ENCODE peak calls at places on chromosomes 16 and 17, in seven cellular contexts. G is H1, P is IMR-90, Q is mucosa of descending colon, H is heart left ventricle, C is astrocyte, O is H9. X is an unnamed sample.

GRCh38 chr16:69435977-69436729 is 11.7 kb downstream of the CYB5B start:
- DNase-seq in G (no peak), P (no peak), Q (no peak), H (no peak), C (no peak), O (no peak), X (no peak)

GRCh38 chr17:42120161-42121065 is 754 bp downstream of the KAT2A start:
- DNase-seq in G (no peak), P (no peak), Q (peak; percentile 42), H (no peak), C (no peak), O (peak; percentile 85), X (no peak)

GRCh38 chr16:12646490-12647274 is 157.0 kb downstream of the CPPED1 start:
- DNase-seq in G (no peak), P (no peak), Q (no peak), H (peak; percentile 27), C (peak; percentile 6), O (no peak), X (peak; percentile 65)

GRCh38 chr17:21353326-21354010 is 22.7 kb upstream of the KCNJ12 start:
- DNase-seq in G (no peak), P (no peak), Q (no peak), H (no peak), C (no peak), O (no peak), X (peak; percentile 26)

GRCh38 chr16:20404637-20405036 is at the start of gene PDILT:
- DNase-seq in G (no peak), P (no peak), Q (no peak), H (no peak), C (no peak), O (no peak), X (no peak)

GRCh38 chr17:43175213-43176118 is 4.5 kb downstream of the NBR1 start:
- DNase-seq in G (no peak), P (peak; percentile 84), Q (no peak), H (no peak), C (peak; percentile 76), O (no peak), X (no peak)

GRCh38 chr16:89505204-89506112 is 2.7 kb upstream of the SPG7 start:
- DNase-seq in G (no peak), P (peak; percentile 93), Q (peak; percentile 92), H (peak; percentile 95), C (peak; percentile 57), O (no peak), X (peak; percentile 93)

GRCh38 chr16:49189286-49189685 is 92.4 kb downstream of the CBLN1 start:
- DNase-seq in G (no peak), P (no peak), Q (no peak), H (no peak), C (no peak), O (no peak), X (no peak)

GRCh38 chr16:87384162-87384999 is 805 bp upstream of the FBXO31 start:
- DNase-seq in G (no peak), P (no peak), Q (peak; percentile 80), H (peak; percentile 74), C (no peak), O (peak; percentile 73), X (peak; percentile 87)

GRCh38 chr17:74865504-74866197 is 6.0 kb upstream of the GRIN2C start:
- DNase-seq in G (no peak), P (no peak), Q (no peak), H (no peak), C (no peak), O (peak; percentile 69), X (no peak)

GRCh38 chr16:87203060-87203656 is 114.0 kb downstream of the C16orf95 start:
- DNase-seq in G (peak; percentile 74), P (peak; percentile 77), Q (peak; percentile 79), H (peak; percentile 62), C (peak; percentile 81), O (peak; percentile 88), X (peak; percentile 57)

GRCh38 chr17:68564415-68565111 is 36.6 kb downstream of the FAM20A start:
- DNase-seq in G (no peak), P (no peak), Q (no peak), H (no peak), C (no peak), O (no peak), X (no peak)

GRCh38 chr16:27106305-27106704 is 39.6 kb downstream of the C16orf82 start:
- DNase-seq in G (no peak), P (no peak), Q (no peak), H (no peak), C (no peak), O (no peak), X (no peak)

GRCh38 chr16:88295526-88296436 is 87.0 kb upstream of the ZNF469 start:
- DNase-seq in G (no peak), P (no peak), Q (no peak), H (no peak), C (no peak), O (no peak), X (peak; percentile 29)

GRCh38 chr16:86579268-86580062 is 1.1 kb downstream of the FOXL1 start:
- DNase-seq in G (no peak), P (no peak), Q (no peak), H (no peak), C (no peak), O (no peak), X (no peak)

GRCh38 chr16:67164599-67165061 is at the start of gene HSF4:
- DNase-seq in G (no peak), P (no peak), Q (peak; percentile 84), H (peak; percentile 84), C (no peak), O (no peak), X (peak; percentile 91)

GRCh38 chr16:67161595-67162058 is 1.9 kb downstream of the FBXL8 start:
- DNase-seq in G (no peak), P (no peak), Q (no peak), H (peak; percentile 82), C (no peak), O (peak; percentile 66), X (peak; percentile 89)

GRCh38 chr16:67163903-67164558 is 514 bp upstream of the HSF4 start:
- DNase-seq in G (no peak), P (no peak), Q (no peak), H (no peak), C (no peak), O (no peak), X (peak; percentile 32)

GRCh38 chr16:67162439-67163163 is 1.9 kb upstream of the HSF4 start:
- DNase-seq in G (no peak), P (no peak), Q (no peak), H (peak; percentile 39), C (no peak), O (no peak), X (no peak)

GRCh38 chr16:67163164-67163902 is 1.2 kb upstream of the HSF4 start:
- DNase-seq in G (no peak), P (peak; percentile 35), Q (peak; percentile 60), H (peak; percentile 78), C (peak; percentile 34), O (no peak), X (peak; percentile 67)
- H3K4me1 ChIP-seq in G (peaks cover 33% of the 10 kb centered on the region), P (peaks cover 18% of the 10 kb centered on the region), Q (peaks cover 44% of the 10 kb centered on the region), H (peaks cover 59% of the 10 kb centered on the region), C (peaks cover 31% of the 10 kb centered on the region), O (no peaks in the 10 kb centered on the region), X (peaks cover 9% of the 10 kb centered on the region)

GRCh38 chr17:76198702-76199101 is 41.6 kb downstream of the RNF157 start:
- DNase-seq in G (no peak), P (no peak), Q (no peak), H (no peak), C (no peak), O (no peak), X (no peak)
- H3K4me1 ChIP-seq in G (no peaks in the 10 kb centered on the region), P (no peaks in the 10 kb centered on the region), Q (no peaks in the 10 kb centered on the region), H (peaks cover 14% of the 10 kb centered on the region), C (no peaks in the 10 kb centered on the region), O (no peaks in the 10 kb centered on the region), X (peaks cover 12% of the 10 kb centered on the region)

DNA sequence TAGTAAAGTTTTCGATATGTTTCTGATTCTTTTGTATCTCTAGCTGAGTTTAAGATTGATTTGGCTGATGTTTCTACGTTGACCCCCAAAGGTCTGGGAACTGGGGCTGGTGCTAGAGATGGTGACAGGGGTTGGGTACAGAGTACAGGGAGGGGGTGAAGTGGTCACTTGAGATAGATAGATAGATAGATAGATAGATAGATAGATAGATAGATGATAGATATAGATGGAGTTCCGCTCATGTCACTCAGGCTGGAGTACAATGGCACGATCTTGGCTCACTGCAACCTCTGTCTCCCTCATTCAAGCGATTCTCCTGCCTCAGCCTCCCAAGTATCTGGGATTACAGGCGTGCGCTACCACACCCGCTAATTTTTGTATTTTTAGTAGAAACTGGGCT is 1.8 kb upstream of the FBRS start:
- DNase-seq in G (no peak), P (no peak), Q (no peak), H (no peak), C (no peak), O (no peak), X (no peak)
- H3K4me1 ChIP-seq in G (peaks cover 11% of the 10 kb centered on the region), P (peaks cover 14% of the 10 kb centered on the region), Q (peaks cover 37% of the 10 kb centered on the region), H (peaks cover 37% of the 10 kb centered on the region), C (peaks cover 20% of the 10 kb centered on the region), O (no peaks in the 10 kb centered on the region), X (peaks cover 8% of the 10 kb centered on the region)

DNA sequence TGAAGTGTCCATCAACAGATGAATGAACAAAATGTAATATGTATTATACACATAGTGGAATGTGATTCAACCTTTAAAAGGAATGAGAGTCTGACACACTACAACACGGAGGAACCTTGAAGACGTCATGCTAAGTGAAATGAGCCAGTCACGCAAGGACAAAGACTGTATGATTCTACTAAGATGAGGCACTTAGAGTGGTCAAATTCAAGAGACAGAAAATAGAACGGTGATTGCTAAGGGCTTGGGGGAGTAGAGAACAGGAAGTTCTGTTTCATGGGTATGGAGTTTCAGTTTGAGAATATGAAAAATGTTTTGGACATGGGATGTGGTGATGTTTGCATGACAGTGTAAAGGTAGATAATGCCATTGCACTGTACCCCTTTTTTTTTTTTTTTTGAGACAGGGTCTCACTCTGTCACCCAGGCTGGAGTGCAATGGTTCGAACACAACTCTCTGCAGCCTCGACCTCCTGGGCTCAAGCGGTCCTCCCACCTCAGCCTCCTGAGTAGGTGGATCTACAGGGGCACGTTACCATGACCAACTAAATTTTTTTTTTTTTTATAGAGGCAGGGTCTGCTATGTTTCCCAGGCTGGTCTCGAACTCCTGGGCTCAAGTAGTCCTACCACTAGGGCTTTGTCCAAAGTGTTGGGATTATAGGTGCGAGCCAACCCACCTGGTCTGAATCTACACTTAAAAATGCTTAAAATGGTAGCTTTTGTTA is 2.9 kb upstream of the CCDC102A start:
- DNase-seq in G (no peak), P (no peak), Q (no peak), H (no peak), C (no peak), O (no peak), X (no peak)
- H3K4me1 ChIP-seq in G (peaks cover 9% of the 10 kb centered on the region), P (peaks cover 7% of the 10 kb centered on the region), Q (no peaks in the 10 kb centered on the region), H (peaks cover 23% of the 10 kb centered on the region), C (peaks cover 7% of the 10 kb centered on the region), O (peaks cover 5% of the 10 kb centered on the region), X (no peaks in the 10 kb centered on the region)

GRCh38 chr16:882256-882655 is 81.7 kb upstream of the GNG13 start:
- DNase-seq in G (no peak), P (no peak), Q (peak; percentile 6), H (no peak), C (no peak), O (no peak), X (no peak)

GRCh38 chr16:881219-882097 is 80.9 kb upstream of the GNG13 start:
- DNase-seq in G (no peak), P (no peak), Q (peak; percentile 23), H (no peak), C (no peak), O (no peak), X (no peak)

GRCh38 chr16:884232-884631 is 83.7 kb upstream of the GNG13 start:
- DNase-seq in G (no peak), P (no peak), Q (no peak), H (no peak), C (no peak), O (no peak), X (no peak)

GRCh38 chr16:883781-884180 is 83.2 kb upstream of the GNG13 start:
- DNase-seq in G (no peak), P (no peak), Q (no peak), H (no peak), C (no peak), O (no peak), X (no peak)

GRCh38 chr16:883340-883739 is 82.8 kb upstream of the GNG13 start:
- DNase-seq in G (no peak), P (no peak), Q (no peak), H (no peak), C (no peak), O (no peak), X (no peak)
- H3K4me1 ChIP-seq in G (peaks cover 8% of the 10 kb centered on the region), P (peaks cover 3% of the 10 kb centered on the region), Q (no peaks in the 10 kb centered on the region), H (no peaks in the 10 kb centered on the region), C (no peaks in the 10 kb centered on the region), O (no peaks in the 10 kb centered on the region), X (no peaks in the 10 kb centered on the region)

X was measured in right cardiac atrium.